ENCODE peak calls at places on chromosome 18, in seven cellular contexts. One of them, this sample, is unnamed.

GRCh38 chr18:57561728-57562423 is 24.6 kb downstream of the FECH start:
- DNase-seq in Peyer's patch: no peak
- DNase-seq in sigmoid colon: no peak
- DNase-seq in right lobe of liver: no peak
- DNase-seq in A549: peak; percentile 51
- DNase-seq in uterus: no peak
- DNase-seq in ovary: no peak
- DNase-seq in this sample: no peak

GRCh38 chr18:9642799-9643445 is 28.6 kb upstream of the PPP4R1 start:
- DNase-seq in sigmoid colon: no peak
- DNase-seq in right lobe of liver: no peak
- DNase-seq in Peyer's patch: no peak
- DNase-seq in ovary: no peak
- DNase-seq in uterus: no peak
- DNase-seq in A549: no peak
- DNase-seq in this sample: no peak

GRCh38 chr18:10252952-10253680 is 201.3 kb upstream of the APCDD1 start:
- DNase-seq in uterus: no peak
- DNase-seq in right lobe of liver: no peak
- DNase-seq in sigmoid colon: no peak
- DNase-seq in Peyer's patch: no peak
- DNase-seq in ovary: no peak
- DNase-seq in A549: no peak
- DNase-seq in this sample: no peak

GRCh38 chr18:67478249-67478648 is 38.3 kb downstream of the DSEL start:
- DNase-seq in A549: no peak
- DNase-seq in Peyer's patch: no peak
- DNase-seq in uterus: no peak
- DNase-seq in sigmoid colon: no peak
- DNase-seq in ovary: no peak
- DNase-seq in right lobe of liver: no peak
- DNase-seq in this sample: no peak

GRCh38 chr18:2513616-2514015 is 57.7 kb downstream of the METTL4 start:
- DNase-seq in A549: no peak
- DNase-seq in Peyer's patch: no peak
- DNase-seq in sigmoid colon: no peak
- DNase-seq in right lobe of liver: no peak
- DNase-seq in uterus: no peak
- DNase-seq in ovary: no peak
- DNase-seq in this sample: no peak

GRCh38 chr18:37566479-37567060 is 972 bp upstream of the CELF4 start:
- DNase-seq in right lobe of liver: no peak
- DNase-seq in ovary: no peak
- DNase-seq in Peyer's patch: no peak
- DNase-seq in A549: no peak
- DNase-seq in uterus: no peak
- DNase-seq in sigmoid colon: peak; percentile 50
- DNase-seq in this sample: no peak

GRCh38 chr18:9993846-9994660 is 80.2 kb downstream of the VAPA start:
- DNase-seq in Peyer's patch: no peak
- DNase-seq in A549: no peak
- DNase-seq in ovary: no peak
- DNase-seq in sigmoid colon: no peak
- DNase-seq in uterus: peak; percentile 33
- DNase-seq in right lobe of liver: no peak
- DNase-seq in this sample: no peak

GRCh38 chr18:825891-826585 is 14.0 kb upstream of the YES1 start:
- DNase-seq in A549: no peak
- DNase-seq in uterus: no peak
- DNase-seq in Peyer's patch: no peak
- DNase-seq in right lobe of liver: no peak
- DNase-seq in sigmoid colon: no peak
- DNase-seq in ovary: no peak
- DNase-seq in this sample: no peak

GRCh38 chr18:37987901-37988300 is 422.3 kb upstream of the CELF4 start:
- DNase-seq in Peyer's patch: no peak
- DNase-seq in ovary: no peak
- DNase-seq in sigmoid colon: no peak
- DNase-seq in A549: no peak
- DNase-seq in right lobe of liver: no peak
- DNase-seq in uterus: no peak
- DNase-seq in this sample: no peak

GRCh38 chr18:10020176-10020575 is 106.4 kb downstream of the VAPA start:
- DNase-seq in right lobe of liver: no peak
- DNase-seq in A549: no peak
- DNase-seq in sigmoid colon: no peak
- DNase-seq in uterus: no peak
- DNase-seq in Peyer's patch: no peak
- DNase-seq in ovary: no peak
- DNase-seq in this sample: no peak

GRCh38 chr18:31500161-31500688 is 2.2 kb downstream of the DSG2 start:
- DNase-seq in ovary: no peak
- DNase-seq in right lobe of liver: no peak
- DNase-seq in sigmoid colon: no peak
- DNase-seq in Peyer's patch: no peak
- DNase-seq in uterus: no peak
- DNase-seq in A549: no peak
- DNase-seq in this sample: no peak

GRCh38 chr18:10240276-10240675 is 214.2 kb upstream of the APCDD1 start:
- DNase-seq in sigmoid colon: no peak
- DNase-seq in uterus: no peak
- DNase-seq in right lobe of liver: no peak
- DNase-seq in ovary: no peak
- DNase-seq in A549: no peak
- DNase-seq in Peyer's patch: no peak
- DNase-seq in this sample: no peak

GRCh38 chr18:57630002-57630758 is 8.5 kb upstream of the NARS1 start:
- DNase-seq in uterus: peak; percentile 97
- DNase-seq in A549: peak; percentile 79
- DNase-seq in sigmoid colon: peak; percentile 99
- DNase-seq in right lobe of liver: peak; percentile 98
- DNase-seq in ovary: peak; percentile 95
- DNase-seq in Peyer's patch: peak; percentile 98
- DNase-seq in this sample: peak; percentile 99

GRCh38 chr18:57837917-57838548 is 34.9 kb upstream of the ATP8B1 start:
- DNase-seq in sigmoid colon: no peak
- DNase-seq in right lobe of liver: no peak
- DNase-seq in A549: no peak
- DNase-seq in Peyer's patch: peak; percentile 42
- DNase-seq in ovary: no peak
- DNase-seq in uterus: no peak
- DNase-seq in this sample: no peak

GRCh38 chr18:28063181-28063790 is 113.6 kb downstream of the CDH2 start:
- DNase-seq in ovary: no peak
- DNase-seq in right lobe of liver: no peak
- DNase-seq in A549: no peak
- DNase-seq in uterus: no peak
- DNase-seq in Peyer's patch: no peak
- DNase-seq in sigmoid colon: no peak
- DNase-seq in this sample: no peak

GRCh38 chr18:11785444-11786055 is 65.7 kb upstream of the CHMP1B start:
- DNase-seq in Peyer's patch: no peak
- DNase-seq in right lobe of liver: no peak
- DNase-seq in A549: no peak
- DNase-seq in ovary: no peak
- DNase-seq in uterus: no peak
- DNase-seq in sigmoid colon: no peak
- DNase-seq in this sample: no peak

GRCh38 chr18:47050468-47050867 is 15.0 kb upstream of the ELOA2 start:
- DNase-seq in A549: no peak
- DNase-seq in sigmoid colon: no peak
- DNase-seq in ovary: no peak
- DNase-seq in Peyer's patch: no peak
- DNase-seq in right lobe of liver: no peak
- DNase-seq in uterus: no peak
- DNase-seq in this sample: no peak

GRCh38 chr18:59871711-59872362 is 28.0 kb upstream of the PMAIP1 start:
- DNase-seq in A549: no peak
- DNase-seq in ovary: no peak
- DNase-seq in sigmoid colon: no peak
- DNase-seq in right lobe of liver: no peak
- DNase-seq in uterus: no peak
- DNase-seq in Peyer's patch: no peak
- DNase-seq in this sample: no peak

GRCh38 chr18:45954070-45954712 is 12.9 kb downstream of the EPG5 start:
- DNase-seq in ovary: no peak
- DNase-seq in A549: no peak
- DNase-seq in uterus: no peak
- DNase-seq in right lobe of liver: no peak
- DNase-seq in Peyer's patch: no peak
- DNase-seq in sigmoid colon: no peak
- DNase-seq in this sample: no peak

GRCh38 chr18:56196495-56197225 is 441.7 kb downstream of the TXNL1 start:
- DNase-seq in sigmoid colon: no peak
- DNase-seq in ovary: no peak
- DNase-seq in right lobe of liver: no peak
- DNase-seq in A549: no peak
- DNase-seq in Peyer's patch: no peak
- DNase-seq in uterus: no peak
- DNase-seq in this sample: no peak

GRCh38 chr18:5543854-5544389 is at the start of gene EPB41L3:
- DNase-seq in ovary: peak; percentile 31
- DNase-seq in Peyer's patch: no peak
- DNase-seq in uterus: peak; percentile 38
- DNase-seq in A549: no peak
- DNase-seq in right lobe of liver: peak; percentile 60
- DNase-seq in sigmoid colon: peak; percentile 84
- DNase-seq in this sample: peak; percentile 80

GRCh38 chr18:57063601-57064000 is 83.3 kb upstream of the BOD1L2 start:
- DNase-seq in Peyer's patch: no peak
- DNase-seq in ovary: no peak
- DNase-seq in sigmoid colon: no peak
- DNase-seq in right lobe of liver: no peak
- DNase-seq in uterus: no peak
- DNase-seq in A549: no peak
- DNase-seq in this sample: no peak

GRCh38 chr18:2846638-2847340 is at the start of gene EMILIN2:
- DNase-seq in ovary: peak; percentile 66
- DNase-seq in Peyer's patch: peak; percentile 75
- DNase-seq in sigmoid colon: peak; percentile 90
- DNase-seq in uterus: peak; percentile 82
- DNase-seq in A549: no peak
- DNase-seq in right lobe of liver: peak; percentile 71
- DNase-seq in this sample: peak; percentile 94

GRCh38 chr18:71116535-71116934 is 827.7 kb downstream of the SOCS6 start:
- DNase-seq in Peyer's patch: no peak
- DNase-seq in ovary: no peak
- DNase-seq in right lobe of liver: no peak
- DNase-seq in sigmoid colon: no peak
- DNase-seq in A549: no peak
- DNase-seq in uterus: no peak
- DNase-seq in this sample: no peak

GRCh38 chr18:24702001-24702400 is 241.6 kb downstream of the HRH4 start:
- DNase-seq in sigmoid colon: no peak
- DNase-seq in right lobe of liver: no peak
- DNase-seq in A549: no peak
- DNase-seq in uterus: no peak
- DNase-seq in Peyer's patch: no peak
- DNase-seq in ovary: no peak
- DNase-seq in this sample: no peak

GRCh38 chr18:66966171-66966570 is 362.3 kb upstream of the CDH19 start:
- DNase-seq in ovary: no peak
- DNase-seq in sigmoid colon: no peak
- DNase-seq in Peyer's patch: no peak
- DNase-seq in uterus: no peak
- DNase-seq in right lobe of liver: no peak
- DNase-seq in A549: no peak
- DNase-seq in this sample: no peak

GRCh38 chr18:49694402-49694801 is 118.9 kb downstream of the ACAA2 start:
- DNase-seq in uterus: no peak
- DNase-seq in sigmoid colon: no peak
- DNase-seq in ovary: no peak
- DNase-seq in right lobe of liver: no peak
- DNase-seq in Peyer's patch: no peak
- DNase-seq in A549: no peak
- DNase-seq in this sample: no peak

GRCh38 chr18:49690307-49690706 is 123.0 kb downstream of the ACAA2 start:
- DNase-seq in right lobe of liver: no peak
- DNase-seq in Peyer's patch: no peak
- DNase-seq in A549: no peak
- DNase-seq in ovary: no peak
- DNase-seq in uterus: no peak
- DNase-seq in sigmoid colon: no peak
- DNase-seq in this sample: no peak

GRCh38 chr18:49685231-49685942 is 123.5 kb downstream of the LIPG start:
- DNase-seq in right lobe of liver: peak; percentile 63
- DNase-seq in sigmoid colon: no peak
- DNase-seq in uterus: no peak
- DNase-seq in A549: no peak
- DNase-seq in ovary: no peak
- DNase-seq in Peyer's patch: no peak
- DNase-seq in this sample: no peak

GRCh38 chr18:49693276-49694005 is 119.9 kb downstream of the ACAA2 start:
- DNase-seq in Peyer's patch: no peak
- DNase-seq in ovary: no peak
- DNase-seq in uterus: no peak
- DNase-seq in right lobe of liver: no peak
- DNase-seq in sigmoid colon: no peak
- DNase-seq in A549: no peak
- DNase-seq in this sample: no peak

GRCh38 chr18:49691177-49691608 is 122.1 kb downstream of the ACAA2 start:
- DNase-seq in uterus: no peak
- DNase-seq in ovary: no peak
- DNase-seq in right lobe of liver: no peak
- DNase-seq in A549: no peak
- DNase-seq in sigmoid colon: no peak
- DNase-seq in Peyer's patch: no peak
- DNase-seq in this sample: no peak
- TF ChIP-seq POLR2A in uterus: no peak
- TF ChIP-seq POLR2A in ovary: no peak
- TF ChIP-seq POLR2A in right lobe of liver: no peak
- TF ChIP-seq POLR2A in A549: no peak
- TF ChIP-seq POLR2A in sigmoid colon: no peak
- TF ChIP-seq POLR2A in Peyer's patch: no peak
- TF ChIP-seq POLR2A in this sample: no peak

GRCh38 chr18:63074987-63075404 is 244.6 kb downstream of the BCL2 start:
- DNase-seq in uterus: peak; percentile 51
- DNase-seq in sigmoid colon: peak; percentile 85
- DNase-seq in A549: peak; percentile 52
- DNase-seq in Peyer's patch: peak; percentile 80
- DNase-seq in ovary: peak; percentile 20
- DNase-seq in right lobe of liver: peak; percentile 87
- DNase-seq in this sample: peak; percentile 87
- TF ChIP-seq POLR2A in uterus: no peak
- TF ChIP-seq POLR2A in sigmoid colon: no peak
- TF ChIP-seq POLR2A in A549: no peak
- TF ChIP-seq POLR2A in Peyer's patch: no peak
- TF ChIP-seq POLR2A in ovary: no peak
- TF ChIP-seq POLR2A in right lobe of liver: no peak
- TF ChIP-seq POLR2A in this sample: no peak

GRCh38 chr18:74598350-74599001 is 806 bp downstream of the ZNF407 start:
- DNase-seq in sigmoid colon: peak; percentile 80
- DNase-seq in A549: peak; percentile 31
- DNase-seq in right lobe of liver: peak; percentile 69
- DNase-seq in Peyer's patch: peak; percentile 65
- DNase-seq in ovary: peak; percentile 28
- DNase-seq in uterus: peak; percentile 34
- DNase-seq in this sample: peak; percentile 79
- TF ChIP-seq POLR2A in sigmoid colon: no peak
- TF ChIP-seq POLR2A in A549: no peak
- TF ChIP-seq POLR2A in right lobe of liver: no peak
- TF ChIP-seq POLR2A in Peyer's patch: no peak
- TF ChIP-seq POLR2A in ovary: no peak
- TF ChIP-seq POLR2A in uterus: no peak
- TF ChIP-seq POLR2A in this sample: no peak

GRCh38 chr18:4236940-4237686 is 218.0 kb downstream of the DLGAP1 start:
- DNase-seq in uterus: no peak
- DNase-seq in A549: no peak
- DNase-seq in right lobe of liver: no peak
- DNase-seq in Peyer's patch: no peak
- DNase-seq in sigmoid colon: no peak
- DNase-seq in ovary: no peak
- DNase-seq in this sample: no peak
- TF ChIP-seq POLR2A in uterus: no peak
- TF ChIP-seq POLR2A in A549: no peak
- TF ChIP-seq POLR2A in right lobe of liver: no peak
- TF ChIP-seq POLR2A in Peyer's patch: no peak
- TF ChIP-seq POLR2A in sigmoid colon: no peak
- TF ChIP-seq POLR2A in ovary: no peak
- TF ChIP-seq POLR2A in this sample: no peak